ENCODE peak calls at places on chromosomes 3 and 15, in seven cellular contexts. T, X, Q, V, A, C and J are unnamed samples.

GRCh38 chr15:45328663-45329062 is 49.7 kb downstream of the GATM start:
- DNase-seq in T (peak), X (no peak), Q (peak), V (no peak), A (no peak), C (no peak), J (no peak)

GRCh38 chr3:88031543-88032148 is 27.2 kb downstream of the CGGBP1 start:
- DNase-seq in T (peak), X (no peak), Q (peak), V (peak), A (peak), C (no peak), J (peak)

GRCh38 chr15:33201376-33202189 is 7.1 kb upstream of the FMN1 start:
- DNase-seq in T (peak), X (peak), Q (peak), V (peak), A (peak), C (peak), J (peak)

GRCh38 chr3:933311-933710 is 159.5 kb upstream of the CNTN6 start:
- DNase-seq in T (no peak), X (no peak), Q (no peak), V (no peak), A (no peak), C (no peak), J (no peak)

GRCh38 chr15:69909719-69910444 is 187.8 kb downstream of the TLE3 start:
- DNase-seq in T (no peak), X (peak), Q (no peak), V (no peak), A (no peak), C (no peak), J (no peak)

GRCh38 chr15:61997786-61998185 is 62.5 kb downstream of the VPS13C start:
- DNase-seq in T (no peak), X (no peak), Q (no peak), V (no peak), A (peak), C (no peak), J (no peak)

GRCh38 chr3:16069149-16069922 is 105.1 kb upstream of the GALNT15 start:
- DNase-seq in T (no peak), X (no peak), Q (peak), V (no peak), A (peak), C (no peak), J (no peak)

GRCh38 chr3:9780451-9780797 is 10.7 kb upstream of the CAMK1 start:
- DNase-seq in T (no peak), X (no peak), Q (no peak), V (no peak), A (no peak), C (no peak), J (no peak)

GRCh38 chr3:160622263-160623045 is 54.5 kb upstream of the ARL14 start:
- DNase-seq in T (no peak), X (no peak), Q (no peak), V (no peak), A (peak), C (no peak), J (no peak)

GRCh38 chr3:5063724-5064123 is 58.4 kb upstream of the ARL8B start:
- DNase-seq in T (no peak), X (no peak), Q (no peak), V (no peak), A (no peak), C (no peak), J (no peak)

GRCh38 chr3:71580636-71581215 is 2.8 kb downstream of the FOXP1 start:
- DNase-seq in T (peak), X (no peak), Q (no peak), V (peak), A (peak), C (no peak), J (no peak)

GRCh38 chr15:31297880-31298456 is 28.7 kb upstream of the KLF13 start:
- DNase-seq in T (no peak), X (no peak), Q (peak), V (no peak), A (no peak), C (no peak), J (no peak)

GRCh38 chr15:31298707-31299172 is 27.9 kb upstream of the KLF13 start:
- DNase-seq in T (no peak), X (no peak), Q (no peak), V (no peak), A (no peak), C (no peak), J (no peak)

GRCh38 chr15:31300981-31301686 is 25.5 kb upstream of the KLF13 start:
- DNase-seq in T (no peak), X (no peak), Q (no peak), V (no peak), A (no peak), C (peak), J (no peak)

GRCh38 chr15:31300208-31300661 is 26.4 kb upstream of the KLF13 start:
- DNase-seq in T (no peak), X (no peak), Q (no peak), V (no peak), A (no peak), C (peak), J (no peak)

GRCh38 chr15:31299588-31300207 is 26.9 kb upstream of the KLF13 start:
- DNase-seq in T (no peak), X (no peak), Q (no peak), V (no peak), A (no peak), C (no peak), J (no peak)
- TF ChIP-seq EZH2phosphoT487 in T (no peak), X (no peak), Q (no peak), V (no peak), A (no peak), C (no peak), J (no peak)

DNA sequence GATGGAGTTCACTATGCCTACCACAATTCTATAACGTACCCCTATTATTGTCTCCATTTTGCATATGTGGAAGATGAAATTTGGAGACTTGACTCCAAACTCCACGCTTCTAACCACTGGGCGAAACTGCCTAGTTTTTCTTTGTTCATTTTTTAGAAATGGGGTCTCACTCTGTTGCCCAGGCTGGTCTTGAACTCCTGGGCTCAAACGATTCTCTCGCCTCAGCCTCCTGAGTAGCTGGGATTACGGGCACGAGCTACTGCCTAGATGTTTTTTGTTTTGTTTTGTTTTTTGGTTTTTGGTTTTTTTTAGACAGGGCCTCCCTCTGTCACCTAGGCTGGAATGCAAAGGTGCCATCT is 584 bp upstream of the RPL32 start:
- DNase-seq in T (no peak), X (no peak), Q (no peak), V (no peak), A (no peak), C (no peak), J (no peak)
- H3K4me2 ChIP-seq in T (no peak), X (peak), Q (peak), V (peak), A (peak), C (peak), J (peak)

GRCh38 chr15:29538110-29538509 is 268.5 kb upstream of the NSMCE3 start:
- DNase-seq in T (no peak), X (no peak), Q (no peak), V (no peak), A (no peak), C (no peak), J (no peak)
- TF ChIP-seq EZH2phosphoT487 in T (no peak), X (no peak), Q (no peak), V (no peak), A (no peak), C (no peak), J (no peak)

GRCh38 chr3:149967067-149967685 is 3.5 kb downstream of the PFN2 start:
- DNase-seq in T (peak), X (peak), Q (peak), V (peak), A (peak), C (no peak), J (peak)
- H3K4me2 ChIP-seq in T (peak), X (no peak), Q (peak), V (no peak), A (peak), C (peak), J (no peak)

GRCh38 chr3:57095361-57095760 is 34.9 kb downstream of the SPATA12 start:
- DNase-seq in T (no peak), X (no peak), Q (no peak), V (no peak), A (no peak), C (no peak), J (no peak)

GRCh38 chr3:57091874-57092273 is 31.4 kb downstream of the SPATA12 start:
- DNase-seq in T (no peak), X (no peak), Q (no peak), V (no peak), A (no peak), C (no peak), J (no peak)

GRCh38 chr3:57093489-57093888 is 33.0 kb downstream of the SPATA12 start:
- DNase-seq in T (no peak), X (no peak), Q (no peak), V (peak), A (no peak), C (no peak), J (no peak)

GRCh38 chr3:57094606-57095005 is 34.1 kb downstream of the SPATA12 start:
- DNase-seq in T (no peak), X (no peak), Q (no peak), V (no peak), A (peak), C (no peak), J (no peak)

DNA sequence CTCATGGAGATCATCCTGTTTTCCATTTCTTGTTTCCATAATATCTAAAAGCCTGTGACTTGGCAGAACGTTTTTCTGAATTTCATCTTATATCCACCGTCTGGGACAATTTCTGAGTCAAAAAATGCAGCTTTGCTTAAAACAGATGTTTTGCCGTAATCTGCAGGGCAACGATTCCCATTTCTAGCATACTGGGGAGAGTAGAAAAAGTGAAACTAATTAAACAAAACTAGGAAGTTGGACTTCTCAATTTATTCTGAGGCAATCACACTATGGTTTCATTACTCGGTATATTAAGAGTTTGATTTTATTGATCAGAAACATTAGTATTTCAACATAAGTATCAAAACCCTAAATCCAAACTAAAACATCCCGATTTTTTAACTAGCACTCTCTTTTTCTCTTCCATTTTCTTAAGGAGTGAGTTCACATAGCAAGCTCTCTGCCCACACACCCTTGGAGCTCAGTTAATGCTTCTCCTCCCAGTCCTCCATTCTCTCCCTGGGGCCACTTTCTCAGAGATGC is 33.6 kb downstream of the SPATA12 start:
- DNase-seq in T (no peak), X (no peak), Q (no peak), V (no peak), A (peak), C (no peak), J (no peak)
- TF ChIP-seq EZH2phosphoT487 in T (no peak), X (no peak), Q (no peak), V (no peak), A (no peak), C (no peak), J (no peak)

DNA sequence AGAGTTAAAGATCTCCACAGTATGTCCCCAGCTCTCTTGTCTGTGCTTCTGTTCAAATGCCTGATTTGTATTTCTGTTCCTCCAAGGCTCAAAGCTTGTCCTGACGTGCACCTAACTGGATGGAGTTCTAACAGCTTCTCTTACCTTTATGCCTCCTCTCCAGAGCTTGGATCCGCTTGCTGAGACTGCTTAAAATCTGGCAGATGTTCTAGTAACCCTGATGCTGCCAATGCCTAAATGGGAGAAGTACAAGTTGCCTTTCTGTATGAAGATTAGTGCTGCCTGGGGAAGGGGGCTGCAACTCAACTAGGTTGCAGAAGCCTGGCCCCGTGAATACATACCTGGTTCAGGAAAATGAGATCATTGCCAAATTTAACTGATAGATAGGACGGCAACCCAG is 354.5 kb upstream of the KCNMB2 start:
- DNase-seq in T (no peak), X (no peak), Q (no peak), V (no peak), A (no peak), C (no peak), J (no peak)
- H3K4me2 ChIP-seq in T (no peak), X (no peak), Q (no peak), V (no peak), A (no peak), C (no peak), J (no peak)

DNA sequence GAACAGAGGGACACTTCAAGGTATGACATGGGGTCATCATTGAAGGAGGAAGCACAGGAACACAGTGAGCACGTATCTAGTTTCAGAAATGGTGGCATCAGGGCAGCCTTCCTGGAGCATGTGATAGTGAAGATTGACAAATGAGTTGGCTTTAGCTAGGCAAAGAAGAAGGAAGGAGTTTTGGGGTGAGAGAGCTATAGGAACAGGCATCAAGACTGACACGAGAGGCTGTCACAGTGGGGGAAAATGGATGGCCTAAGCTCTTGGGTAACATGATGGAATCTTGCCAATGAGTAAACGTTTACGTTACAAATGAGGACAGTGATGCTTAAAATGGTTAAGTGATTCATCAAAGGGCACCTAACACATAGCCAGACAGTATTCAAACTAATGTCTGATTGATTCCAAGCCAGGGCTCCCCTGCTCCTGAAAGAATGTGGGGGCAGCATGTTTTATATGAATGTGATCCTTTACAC is 23.1 kb upstream of the GPR171 start:
- DNase-seq in T (no peak), X (no peak), Q (peak), V (no peak), A (peak), C (no peak), J (no peak)
- TF ChIP-seq EZH2phosphoT487 in T (no peak), X (no peak), Q (no peak), V (no peak), A (no peak), C (no peak), J (no peak)